ENCODE peak calls at places on chromosomes 3 and 15, in six cellular contexts. L is cardiac fibroblast; B is nephron progenitor cell; G is stimulated activated CD4-positive, alpha-beta T cell treated with anti-CD3 and anti-CD28 coated beads, Interleukin-4, amount 100 ng/mL, for 4 hours; A is MM.1S; W is activated CD4-positive, alpha-beta memory T cell treated with anti-CD3 and anti-CD28 coated beads, Interleukin-2, amount 10 ng/mL, durations not matched to agents 7 days and 5 days. X is an unnamed sample.

GRCh38 chr3:27714692-27715453 is 7.2 kb downstream of the EOMES start:
- DNase-seq in L (no peak), B (peak; percentile 60), G (no peak), A (no peak), W (peak; percentile 34), X (no peak)

GRCh38 chr3:134258761-134259347 is 8.2 kb upstream of the RYK start:
- DNase-seq in L (peak; percentile 54), B (no peak), G (no peak), A (no peak), W (no peak), X (no peak)

GRCh38 chr3:99962703-99963102 is 145.0 kb downstream of the CMSS1 start:
- DNase-seq in L (peak; percentile 93), B (no peak), G (no peak), A (no peak), W (no peak), X (no peak)

GRCh38 chr3:39941941-39942340 is 132.5 kb downstream of the MYRIP start:
- DNase-seq in L (no peak), B (no peak), G (no peak), A (no peak), W (no peak), X (no peak)

GRCh38 chr15:44066211-44066827 is 128.8 kb downstream of the FRMD5 start:
- DNase-seq in L (peak; percentile 89), B (peak; percentile 58), G (peak; percentile 30), A (peak; percentile 80), W (peak; percentile 62), X (peak; percentile 17)

GRCh38 chr3:52292247-52293065 is 4.8 kb downstream of the GLYCTK start:
- DNase-seq in L (no peak), B (no peak), G (no peak), A (no peak), W (no peak), X (no peak)

GRCh38 chr3:141471160-141471559 is 15.7 kb upstream of the RASA2 start:
- DNase-seq in L (peak; percentile 87), B (no peak), G (no peak), A (no peak), W (no peak), X (no peak)

GRCh38 chr15:89416339-89417183 is 79.8 kb downstream of the RHCG start:
- DNase-seq in L (peak; percentile 77), B (peak; percentile 91), G (peak; percentile 57), A (peak; percentile 81), W (peak; percentile 82), X (peak; percentile 63)

GRCh38 chr3:128052831-128053419 is 688 bp downstream of the SEC61A1 start:
- DNase-seq in L (peak; percentile 35), B (no peak), G (no peak), A (peak; percentile 15), W (no peak), X (no peak)

GRCh38 chr3:127867986-127868385 is 45.7 kb upstream of the MGLL start:
- DNase-seq in L (peak; percentile 66), B (no peak), G (no peak), A (no peak), W (no peak), X (no peak)

GRCh38 chr15:64286473-64286872 is 69.5 kb downstream of the CSNK1G1 start:
- DNase-seq in L (no peak), B (no peak), G (no peak), A (no peak), W (no peak), X (no peak)

X was measured in activated B cell treated with CpG ODN at 0.5 μM for 24 hours.